ENCODE peak calls at places on chromosomes 2 and 18, in four cellular contexts. I, A, F and Z are unnamed samples.

GRCh38 chr18:48949051-48949605 is 1.6 kb downstream of the SMAD7 start:
- DNase-seq in I (no peak), A (no peak), F (no peak), Z (no peak)

GRCh38 chr2:239371726-239372686 is 28.8 kb downstream of the HDAC4 start:
- DNase-seq in I (no peak), A (no peak), F (no peak), Z (no peak)

GRCh38 chr2:195674491-195675226 is 17.6 kb downstream of the SLC39A10 start:
- DNase-seq in I (no peak), A (no peak), F (no peak), Z (no peak)

GRCh38 chr2:54771166-54771565 is 47.7 kb downstream of the EML6 start:
- DNase-seq in I (no peak), A (peak), F (no peak), Z (no peak)

GRCh38 chr2:132943829-132944228 is 273.8 kb upstream of the LYPD1 start:
- DNase-seq in I (no peak), A (no peak), F (no peak), Z (no peak)

GRCh38 chr2:194203898-194204297 is 1453.1 kb upstream of the SLC39A10 start:
- DNase-seq in I (no peak), A (no peak), F (no peak), Z (no peak)

GRCh38 chr2:11009866-11010265 is 98.1 kb downstream of the KCNF1 start:
- DNase-seq in I (no peak), A (no peak), F (no peak), Z (no peak)

GRCh38 chr2:28716265-28716865 is 35.3 kb upstream of the PPP1CB start:
- DNase-seq in I (no peak), A (peak), F (no peak), Z (no peak)

GRCh38 chr2:152718909-152719645 is 657 bp downstream of the ARL6IP6 start:
- DNase-seq in I (no peak), A (peak), F (peak), Z (peak)

GRCh38 chr2:168180483-168180882 is 66.9 kb downstream of the STK39 start:
- DNase-seq in I (no peak), A (no peak), F (no peak), Z (no peak)

GRCh38 chr18:35122586-35123224 is 81.5 kb downstream of the MAPRE2 start:
- DNase-seq in I (no peak), A (peak), F (no peak), Z (peak)

GRCh38 chr2:233076749-233077148 is 16.6 kb downstream of the INPP5D start:
- DNase-seq in I (no peak), A (no peak), F (no peak), Z (no peak)

GRCh38 chr2:101356486-101356885 is 30.8 kb downstream of the CREG2 start:
- DNase-seq in I (no peak), A (no peak), F (no peak), Z (no peak)

GRCh38 chr18:13388586-13389490 is 170.3 kb downstream of the LDLRAD4 start:
- DNase-seq in I (no peak), A (no peak), F (no peak), Z (no peak)

GRCh38 chr18:61842146-61842545 is 50.7 kb downstream of the RNF152 start:
- DNase-seq in I (no peak), A (no peak), F (no peak), Z (no peak)

GRCh38 chr2:1081411-1082225 is 131.0 kb downstream of the SNTG2 start:
- DNase-seq in I (no peak), A (peak), F (no peak), Z (no peak)

GRCh38 chr2:119308793-119309330 is 57.8 kb downstream of the C2orf76 start:
- DNase-seq in I (no peak), A (no peak), F (no peak), Z (no peak)

GRCh38 chr2:24080721-24081120 is 3.9 kb downstream of the TP53I3 start:
- DNase-seq in I (no peak), A (no peak), F (no peak), Z (no peak)

GRCh38 chr2:48543895-48544294 is 13.9 kb downstream of the STON1 start:
- DNase-seq in I (no peak), A (no peak), F (no peak), Z (no peak)

GRCh38 chr18:58661423-58661822 is 9.8 kb upstream of the MALT1 start:
- DNase-seq in I (no peak), A (no peak), F (no peak), Z (no peak)

GRCh38 chr18:63965716-63966330 is 4.1 kb upstream of the SERPINB8 start:
- DNase-seq in I (no peak), A (no peak), F (no peak), Z (no peak)

GRCh38 chr2:232512557-232512956 is 7.6 kb upstream of the PRSS56 start:
- DNase-seq in I (no peak), A (no peak), F (no peak), Z (no peak)

GRCh38 chr2:45137941-45138695 is 128.9 kb upstream of the SIX2 start:
- DNase-seq in I (no peak), A (no peak), F (no peak), Z (no peak)

GRCh38 chr2:191617589-191617988 is 60.3 kb upstream of the NABP1 start:
- DNase-seq in I (no peak), A (no peak), F (no peak), Z (no peak)

GRCh38 chr2:232532406-232532805 is 6.4 kb downstream of the CHRND start:
- DNase-seq in I (no peak), A (peak), F (no peak), Z (no peak)

GRCh38 chr2:64695656-64696310 is 42.1 kb upstream of the SERTAD2 start:
- DNase-seq in I (no peak), A (no peak), F (no peak), Z (no peak)

GRCh38 chr2:218671077-218671653 is 637 bp downstream of the RNF25 start:
- DNase-seq in I (no peak), A (no peak), F (no peak), Z (no peak)

GRCh38 chr2:237564526-237565131 is 1.7 kb upstream of the PRLH start:
- DNase-seq in I (no peak), A (no peak), F (no peak), Z (no peak)

GRCh38 chr2:204264068-204264693 is 281.1 kb upstream of the PARD3B start:
- DNase-seq in I (no peak), A (no peak), F (no peak), Z (no peak)

GRCh38 chr18:9905401-9905922 is 8.4 kb upstream of the VAPA start:
- DNase-seq in I (no peak), A (peak), F (no peak), Z (no peak)

GRCh38 chr2:64404743-64405142 is 49.2 kb upstream of the LGALSL start:
- DNase-seq in I (peak), A (no peak), F (no peak), Z (peak)

GRCh38 chr18:58105206-58105907 is 61.3 kb downstream of the NEDD4L start:
- DNase-seq in I (no peak), A (no peak), F (no peak), Z (no peak)

GRCh38 chr2:1487758-1488715 is 74.8 kb downstream of the TPO start:
- DNase-seq in I (no peak), A (peak), F (no peak), Z (no peak)

DNA sequence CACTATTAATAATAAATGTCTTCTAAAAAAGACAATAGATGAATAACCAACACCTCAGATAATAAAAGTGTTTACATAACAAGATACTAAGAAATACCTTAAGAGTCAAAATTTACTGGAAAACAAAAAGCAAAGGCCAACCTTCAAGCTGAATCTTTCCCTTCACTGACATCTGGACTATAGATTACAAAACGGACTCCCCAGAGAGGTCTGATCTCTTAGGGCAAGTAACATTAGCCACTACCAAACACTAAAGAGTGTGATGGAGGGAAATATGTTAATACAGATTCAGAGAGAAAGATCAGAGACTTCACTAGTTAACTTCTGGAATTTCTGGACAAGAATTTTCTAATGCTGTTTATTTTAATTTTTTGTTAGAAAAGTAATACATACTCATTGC is 13.9 kb downstream of the CLASP1 start:
- DNase-seq in I (no peak), A (no peak), F (no peak), Z (no peak)
- TF ChIP-seq TEAD4 in I (no peak), A (no peak), F (no peak), Z (no peak)

GRCh38 chr2:25311866-25312575 is 29.7 kb downstream of the DNMT3A start:
- DNase-seq in I (peak), A (no peak), F (no peak), Z (peak)
- TF ChIP-seq TEAD4 in I (no peak), A (no peak), F (no peak), Z (no peak)

DNA sequence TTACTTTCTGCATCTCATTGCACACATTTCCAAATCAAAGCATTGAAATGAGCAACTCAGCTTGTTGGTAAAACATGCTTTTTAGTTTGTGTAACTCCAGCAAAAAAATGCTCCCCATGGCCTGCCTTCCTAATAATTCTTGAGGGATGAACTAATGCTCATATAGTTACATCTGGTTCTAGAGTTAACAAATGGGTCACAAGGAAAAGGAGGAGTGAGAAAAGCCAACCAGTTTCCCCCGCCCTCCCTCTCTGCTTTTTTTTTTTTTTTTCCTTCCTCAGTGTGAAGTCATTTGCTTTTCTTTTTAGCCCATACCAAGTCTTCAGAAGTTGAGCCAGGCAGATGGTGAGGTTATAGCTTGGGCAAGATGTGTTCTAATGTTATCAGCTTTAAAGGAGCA is 231.7 kb downstream of the MTX2 start:
- DNase-seq in I (no peak), A (no peak), F (no peak), Z (no peak)
- TF ChIP-seq TEAD4 in I (no peak), A (no peak), F (no peak), Z (no peak)

DNA sequence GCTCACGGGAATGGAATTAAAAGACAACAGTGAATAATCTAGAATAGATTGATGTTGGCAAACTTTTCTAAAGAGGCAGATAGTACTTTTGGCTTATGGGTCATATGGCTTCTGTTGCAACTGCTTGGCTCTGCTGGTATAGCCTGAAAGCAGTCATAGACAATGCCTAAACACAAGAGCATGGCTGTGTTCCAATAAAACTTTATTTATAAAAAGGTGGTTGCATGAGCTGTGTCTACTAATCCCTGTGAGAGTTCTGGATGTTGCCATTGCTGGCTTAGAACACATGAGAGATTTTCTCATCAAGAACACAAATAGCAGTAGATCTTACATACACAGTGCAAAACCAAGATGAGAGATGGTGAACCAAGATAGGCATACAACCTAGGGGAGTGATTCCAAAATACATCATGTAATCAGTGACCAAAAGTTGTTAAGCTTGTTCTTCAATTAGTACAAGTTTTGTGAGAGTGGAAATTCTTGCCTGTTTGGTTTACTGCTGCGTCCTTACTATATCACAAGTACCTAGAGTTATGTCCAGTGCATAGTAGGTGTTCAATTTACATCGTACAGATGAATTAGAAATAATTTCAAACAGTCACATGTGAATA is 380.0 kb downstream of the METTL4 start:
- DNase-seq in I (no peak), A (no peak), F (no peak), Z (no peak)
- TF ChIP-seq TEAD4 in I (no peak), A (no peak), F (no peak), Z (no peak)

DNA sequence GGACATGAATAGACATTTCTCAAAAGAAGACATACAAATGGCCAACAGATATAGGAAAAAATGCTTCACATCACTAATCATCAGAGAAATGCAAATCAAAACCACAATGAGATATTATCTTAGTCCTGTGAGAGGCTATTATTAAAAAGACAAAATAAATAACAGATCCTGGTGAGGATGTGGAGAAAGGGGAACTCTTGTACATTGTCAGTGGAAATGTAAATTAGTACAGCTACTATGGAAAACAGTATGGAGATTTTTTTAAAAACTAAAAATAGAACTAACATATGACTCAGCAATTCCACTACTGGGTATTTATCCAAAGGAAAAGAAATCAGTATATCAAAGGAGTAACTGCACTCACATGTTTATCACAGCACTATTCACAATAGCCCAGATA is 407.4 kb downstream of the RND3 start:
- DNase-seq in I (no peak), A (no peak), F (no peak), Z (no peak)
- TF ChIP-seq TEAD4 in I (no peak), A (peak), F (no peak), Z (no peak)

GRCh38 chr2:187497858-187498463 is 49.9 kb upstream of the CALCRL start:
- DNase-seq in I (no peak), A (no peak), F (no peak), Z (no peak)
- TF ChIP-seq TEAD4 in I (no peak), A (no peak), F (no peak), Z (no peak)